ENCODE peak calls at places on chromosomes 3 and 15, in nine cellular contexts. L is RPMI7951, E is PC-3, W is H7, O is lower lobe of right lung, N is NCI-H510A treated with DMSO at 0.1 percent for 48 hours, G is AML-193, C is IMR-90, Z is LoVo. K is an unnamed sample.

GRCh38 chr3:110814170-110815007 is 257.2 kb upstream of the NECTIN3 start:
- DNase-seq in O (no peak), L (peak; percentile 95), W (no peak), E (peak; percentile 92), N (no peak), C (peak; percentile 98), G (no peak), Z (peak; percentile 14), K (peak; percentile 81)

GRCh38 chr3:145739926-145740325 is 421.1 kb downstream of the PLOD2 start:
- DNase-seq in Z (no peak), O (no peak), N (no peak), L (no peak), C (peak; percentile 2), E (no peak), W (no peak), G (no peak), K (no peak)

GRCh38 chr3:185813691-185814215 is 11.1 kb downstream of the IGF2BP2 start:
- DNase-seq in O (no peak), N (no peak), W (peak; percentile 43), G (no peak), L (peak; percentile 81), Z (no peak), E (no peak), C (peak; percentile 86), K (peak; percentile 63)

GRCh38 chr3:134938024-134938525 is 143.0 kb downstream of the EPHB1 start:
- DNase-seq in O (no peak), L (no peak), W (peak; percentile 61), N (no peak), C (no peak), E (no peak), Z (no peak), G (no peak), K (no peak)

GRCh38 chr3:132394334-132394733 is 23.0 kb upstream of the DNAJC13 start:
- DNase-seq in Z (no peak), G (no peak), N (no peak), W (no peak), L (peak; percentile 22), C (no peak), E (no peak), O (no peak), K (no peak)

GRCh38 chr3:127787556-127787955 is 34.8 kb downstream of the MGLL start:
- DNase-seq in N (no peak), L (no peak), E (no peak), C (no peak), Z (no peak), O (no peak), W (no peak), G (no peak), K (no peak)

GRCh38 chr15:60591491-60592385 is 112.8 kb upstream of the ICE2 start:
- DNase-seq in L (no peak), N (no peak), G (no peak), W (peak; percentile 82), E (no peak), O (peak; percentile 69), C (no peak), Z (peak; percentile 38), K (no peak)

GRCh38 chr3:45178131-45179023 is 32.2 kb upstream of the CDCP1 start:
- DNase-seq in E (no peak), L (peak; percentile 96), W (no peak), G (no peak), Z (no peak), N (no peak), O (no peak), C (peak; percentile 69), K (no peak)

GRCh38 chr3:138434276-138434874 is at the start of gene ESYT3:
- DNase-seq in G (no peak), C (peak; percentile 43), O (peak; percentile 95), Z (peak; percentile 49), W (peak; percentile 93), N (peak; percentile 20), L (peak; percentile 46), E (peak; percentile 66), K (no peak)

GRCh38 chr3:187406927-187407326 is 38.7 kb downstream of the RTP4 start:
- DNase-seq in W (no peak), C (no peak), N (no peak), Z (no peak), E (no peak), O (no peak), L (no peak), G (no peak), K (no peak)

GRCh38 chr15:29056839-29057450 is 171.2 kb downstream of the APBA2 start:
- DNase-seq in W (peak; percentile 74), Z (no peak), N (no peak), L (no peak), G (no peak), E (no peak), O (no peak), C (no peak), K (no peak)

GRCh38 chr3:112327371-112327951 is 5.5 kb upstream of the CD200 start:
- DNase-seq in N (peak; percentile 16), G (peak; percentile 91), E (peak; percentile 69), C (peak; percentile 68), O (no peak), Z (peak; percentile 77), L (peak; percentile 59), W (peak; percentile 36), K (peak; percentile 21)

GRCh38 chr15:61474796-61475195 is 245.7 kb upstream of the RORA start:
- DNase-seq in E (no peak), N (no peak), C (no peak), Z (no peak), W (no peak), O (no peak), L (peak; percentile 38), G (no peak), K (no peak)